ENCODE peak calls at places on chromosomes 13 and 19, in six cellular contexts. G is nephron progenitor cell, E is body of pancreas, I is Peyer's patch, O is cardiac fibroblast, U is fibroblast of pulmonary artery. X is an unnamed sample.

GRCh38 chr19:27738569-27739193 is 1474.3 kb downstream of the UQCRFS1 start:
- DNase-seq in I (no peak), E (no peak), U (no peak), O (no peak), G (no peak), X (peak)

GRCh38 chr13:98466634-98467236 is 110.2 kb downstream of the STK24 start:
- DNase-seq in U (peak), E (peak), O (peak), G (peak), I (peak), X (no peak)

GRCh38 chr13:45786293-45786920 is 65.1 kb downstream of the SIAH3 start:
- DNase-seq in E (peak), O (no peak), G (no peak), U (no peak), I (no peak), X (no peak)

GRCh38 chr13:46687810-46688209 is 109.2 kb downstream of the ESD start:
- DNase-seq in O (peak), E (peak), U (peak), G (no peak), I (no peak), X (no peak)

GRCh38 chr19:55117063-55117635 is 288 bp downstream of the PPP1R12C start:
- DNase-seq in O (no peak), E (peak), G (peak), U (no peak), I (no peak), X (no peak)

GRCh38 chr19:18117692-18118378 is 20.3 kb downstream of the MAST3 start:
- DNase-seq in I (peak), U (peak), O (peak), E (peak), G (peak), X (peak)

GRCh38 chr19:15378529-15379082 is 981 bp downstream of the AKAP8 start:
- DNase-seq in G (peak), E (peak), I (peak), O (peak), U (peak), X (no peak)

GRCh38 chr19:33497778-33498175 is 23.8 kb downstream of the PEPD start:
- DNase-seq in G (no peak), E (no peak), U (no peak), I (peak), O (no peak), X (no peak)

GRCh38 chr13:98429977-98430785 is 146.7 kb downstream of the STK24 start:
- DNase-seq in U (no peak), O (no peak), E (no peak), I (no peak), G (no peak), X (no peak)

GRCh38 chr13:74683411-74683810 is 549.2 kb upstream of the KLF12 start:
- DNase-seq in O (peak), U (peak), E (no peak), I (no peak), G (no peak), X (no peak)

GRCh38 chr13:81487151-81487550 is 1146.2 kb upstream of the SPRY2 start:
- DNase-seq in U (peak), I (no peak), G (peak), O (peak), E (peak), X (no peak)

GRCh38 chr13:103006706-103007426 is 59.4 kb downstream of the SLC10A2 start:
- DNase-seq in E (no peak), U (no peak), O (no peak), I (no peak), G (no peak), X (no peak)

GRCh38 chr19:41860419-41861097 is 503 bp downstream of the RPS19 start:
- DNase-seq in I (no peak), O (peak), E (no peak), G (no peak), U (no peak), X (no peak)

GRCh38 chr19:13984186-13984585 is 21.9 kb downstream of the RFX1 start:
- DNase-seq in G (no peak), U (no peak), E (no peak), O (no peak), I (no peak), X (no peak)

DNA sequence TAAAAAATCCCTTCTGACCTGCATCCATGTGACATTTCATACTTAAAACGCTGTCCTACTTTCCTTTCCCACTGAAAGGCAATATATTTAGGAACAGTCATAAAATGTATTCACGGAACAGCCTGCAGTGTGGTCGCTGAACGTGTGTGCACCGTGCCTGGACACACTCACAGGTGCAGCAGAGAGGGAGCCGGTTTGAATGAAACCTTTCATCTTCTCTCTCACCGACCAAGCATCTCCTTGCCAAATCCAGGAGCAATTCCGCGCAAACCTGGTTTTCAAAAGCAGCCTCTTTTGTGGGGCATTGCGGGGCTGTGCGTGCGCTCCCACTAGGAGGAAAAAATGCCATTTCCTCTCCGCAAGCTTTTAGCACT is 1.0 kb downstream of the DCLK1 start:
- DNase-seq in U (no peak), O (no peak), I (no peak), E (no peak), G (no peak), X (no peak)
- TF ChIP-seq CTCF in U (no peak), O (no peak), I (no peak), E (no peak), G (no peak), X (no peak)

GRCh38 chr19:38737921-38738731 is 6.1 kb downstream of the CAPN12 start:
- DNase-seq in G (no peak), O (no peak), E (no peak), U (no peak), I (no peak), X (no peak)
- TF ChIP-seq CTCF in G (no peak), O (peak), E (no peak), U (no peak), I (no peak), X (peak)

DNA sequence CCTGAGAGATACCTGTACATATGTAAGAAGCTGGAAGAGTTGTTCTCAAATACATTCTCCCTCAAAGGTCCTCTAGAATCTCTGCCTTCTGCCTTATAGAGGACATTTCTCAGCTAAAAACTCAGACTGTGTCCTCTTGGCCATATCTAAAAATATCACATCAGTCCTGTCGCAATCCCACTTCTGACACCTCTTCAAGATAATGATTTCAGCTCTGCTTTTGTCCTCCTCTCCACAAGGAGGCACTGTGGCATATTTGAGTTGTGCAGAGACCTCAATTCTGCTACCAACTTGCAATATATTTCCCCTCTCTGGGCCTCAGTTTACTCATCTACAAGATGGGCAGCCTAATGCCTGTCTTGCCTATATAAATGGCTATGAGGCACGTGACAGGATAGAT is 16.6 kb downstream of the ADAMTS10 start:
- DNase-seq in U (peak), O (peak), I (no peak), G (no peak), E (no peak), X (no peak)
- TF ChIP-seq CTCF in U (peak), O (peak), I (no peak), G (no peak), E (no peak), X (peak)

GRCh38 chr13:51122868-51123267 is 11.8 kb upstream of the C13orf42 start:
- DNase-seq in G (no peak), E (no peak), O (no peak), I (no peak), U (no peak), X (peak)

GRCh38 chr13:51130348-51130747 is 19.3 kb upstream of the C13orf42 start:
- DNase-seq in E (no peak), U (no peak), O (no peak), I (no peak), G (no peak), X (no peak)

DNA sequence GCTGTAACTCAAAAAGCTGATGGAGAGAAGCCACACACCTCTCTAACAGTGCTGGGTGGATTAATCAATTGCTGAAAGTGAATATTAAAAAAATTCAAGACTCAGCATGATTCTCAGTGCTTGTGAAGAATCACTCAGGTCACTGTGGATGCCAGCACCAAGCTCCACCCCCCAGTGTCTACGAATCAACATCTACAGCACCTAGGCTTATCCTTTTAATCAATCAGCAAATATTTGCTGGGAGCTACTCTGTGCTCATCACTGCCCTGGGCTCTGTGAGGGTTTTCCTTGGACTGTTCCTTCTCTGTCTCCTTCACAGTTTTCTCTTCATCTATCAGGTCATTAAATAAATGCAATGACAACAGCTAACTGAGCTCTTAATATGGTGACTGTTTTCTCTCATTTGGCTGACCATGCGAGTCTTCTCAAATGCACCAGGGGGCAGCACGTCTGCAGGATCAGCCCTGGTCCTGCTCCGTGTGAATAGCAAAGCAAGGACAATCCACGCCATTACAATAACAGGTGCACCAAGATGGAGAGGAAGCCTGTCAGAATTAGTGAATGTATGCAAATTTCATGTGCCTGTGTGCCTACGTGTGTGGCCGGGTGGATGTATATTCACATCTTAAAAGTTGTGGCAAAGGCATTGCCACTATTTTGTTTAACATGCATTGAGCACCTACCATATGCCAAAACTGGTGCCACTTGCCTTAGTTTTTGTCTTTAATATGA is 14.6 kb upstream of the C13orf42 start:
- DNase-seq in U (peak), O (peak), E (peak), G (peak), I (no peak), X (no peak)
- TF ChIP-seq CTCF in U (peak), O (peak), E (peak), G (peak), I (peak), X (peak)

X was measured in type B pancreatic cell.